ENCODE peak calls at places on chromosomes 3 and 15, in five cellular contexts. M, E, T, P and Y are unnamed samples.

GRCh38 chr15:29601811-29602210 is 220.5 kb downstream of the TJP1 start:
- DNase-seq in M (no peak), E (no peak), T (no peak), P (no peak), Y (no peak)

GRCh38 chr15:77840962-77841361 is 208.2 kb upstream of the LINGO1 start:
- DNase-seq in M (no peak), E (no peak), T (no peak), P (no peak), Y (no peak)

GRCh38 chr15:92707880-92708551 is 52.4 kb upstream of the FAM174B start:
- DNase-seq in M (no peak), E (no peak), T (no peak), P (no peak), Y (no peak)

GRCh38 chr3:179956416-179956830 is 80.3 kb downstream of the PEX5L start:
- DNase-seq in M (no peak), E (no peak), T (peak; percentile 96), P (no peak), Y (no peak)

GRCh38 chr3:184262166-184262926 is 993 bp upstream of the CAMK2N2 start:
- DNase-seq in M (no peak), E (peak; percentile 72), T (no peak), P (no peak), Y (peak; percentile 46)

GRCh38 chr3:141000027-141000663 is 51.0 kb upstream of the SPSB4 start:
- DNase-seq in M (peak; percentile 54), E (peak; percentile 60), T (peak; percentile 7), P (peak; percentile 43), Y (peak; percentile 61)

GRCh38 chr3:176650478-176650877 is 546.8 kb downstream of the TBL1XR1 start:
- DNase-seq in M (no peak), E (no peak), T (no peak), P (no peak), Y (peak; percentile 32)

GRCh38 chr3:195195321-195196209 is 75.4 kb downstream of the XXYLT1 start:
- DNase-seq in M (no peak), E (no peak), T (no peak), P (no peak), Y (no peak)

GRCh38 chr3:880371-880770 is 212.5 kb upstream of the CNTN6 start:
- DNase-seq in M (no peak), E (no peak), T (no peak), P (no peak), Y (no peak)

GRCh38 chr3:47578691-47579632 is at the start of gene CSPG5:
- DNase-seq in M (no peak), E (peak; percentile 85), T (no peak), P (no peak), Y (peak; percentile 39)
- TF ChIP-seq JUND in M (no peak), E (no peak), T (no peak), P (no peak), Y (no peak)

DNA sequence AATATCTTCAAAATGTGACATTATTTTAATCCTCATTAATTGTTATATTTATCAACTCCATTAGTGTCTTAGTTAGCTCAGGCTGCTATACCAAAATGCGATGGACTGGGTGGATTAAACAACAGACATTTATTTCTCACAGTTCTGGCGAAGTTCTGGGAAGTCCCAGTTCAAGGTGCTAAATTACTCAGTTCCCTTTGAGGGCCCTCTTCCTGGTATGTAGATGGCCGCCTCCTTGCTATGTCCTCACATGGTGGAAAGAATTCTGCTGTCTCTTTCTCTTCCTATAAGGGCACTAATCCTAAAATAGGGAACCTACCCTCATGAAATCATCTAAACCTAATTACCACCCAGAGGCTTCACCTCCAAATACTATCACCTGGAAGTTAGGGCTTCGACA is 38.8 kb upstream of the DUT start:
- DNase-seq in M (no peak), E (no peak), T (no peak), P (no peak), Y (no peak)
- TF ChIP-seq JUND in M (no peak), E (no peak), T (no peak), P (no peak), Y (no peak)

DNA sequence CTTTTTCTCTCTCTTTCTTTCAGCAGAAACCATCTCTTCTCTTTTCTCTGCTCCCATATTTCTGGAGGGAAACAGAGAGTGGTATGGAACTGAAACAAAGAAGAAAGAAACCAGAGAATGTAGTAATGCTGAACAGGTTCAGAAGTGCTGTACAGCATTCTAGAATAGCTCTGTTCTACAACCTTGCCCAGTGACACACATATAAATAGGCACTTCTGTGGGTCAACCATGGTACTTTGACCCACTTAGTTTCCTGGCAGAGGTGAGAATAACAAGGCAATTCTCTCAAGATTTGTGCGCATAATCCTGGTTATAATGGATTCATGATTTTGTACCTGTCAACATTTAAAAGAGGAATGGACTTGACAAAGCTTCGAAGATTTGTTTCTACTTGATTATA is 12.3 kb downstream of the CFAP91 start:
- DNase-seq in M (no peak), E (no peak), T (no peak), P (no peak), Y (no peak)
- TF ChIP-seq JUND in M (no peak), E (no peak), T (no peak), P (no peak), Y (no peak)

DNA sequence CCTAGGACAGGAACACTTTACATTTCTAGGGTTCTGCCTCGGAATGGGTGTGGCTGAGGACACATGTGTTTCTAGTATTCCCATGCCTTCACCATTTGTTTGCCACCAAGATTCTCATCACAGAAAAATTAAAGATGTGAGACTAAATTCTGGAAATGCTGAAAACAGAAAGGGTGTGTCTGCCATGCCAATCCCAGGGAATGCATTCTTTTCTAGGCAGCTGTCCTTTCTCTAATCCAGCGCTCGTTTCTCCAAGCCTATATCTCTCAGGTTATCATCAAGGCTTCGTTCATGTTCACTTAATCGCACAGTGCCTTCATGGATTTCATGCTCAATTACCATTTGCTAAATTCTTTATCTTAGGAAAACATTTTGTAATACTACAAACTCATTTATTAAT is 1208.4 kb downstream of the OTOL1 start:
- DNase-seq in M (no peak), E (no peak), T (no peak), P (no peak), Y (no peak)
- TF ChIP-seq JUND in M (no peak), E (no peak), T (no peak), P (no peak), Y (no peak)

DNA sequence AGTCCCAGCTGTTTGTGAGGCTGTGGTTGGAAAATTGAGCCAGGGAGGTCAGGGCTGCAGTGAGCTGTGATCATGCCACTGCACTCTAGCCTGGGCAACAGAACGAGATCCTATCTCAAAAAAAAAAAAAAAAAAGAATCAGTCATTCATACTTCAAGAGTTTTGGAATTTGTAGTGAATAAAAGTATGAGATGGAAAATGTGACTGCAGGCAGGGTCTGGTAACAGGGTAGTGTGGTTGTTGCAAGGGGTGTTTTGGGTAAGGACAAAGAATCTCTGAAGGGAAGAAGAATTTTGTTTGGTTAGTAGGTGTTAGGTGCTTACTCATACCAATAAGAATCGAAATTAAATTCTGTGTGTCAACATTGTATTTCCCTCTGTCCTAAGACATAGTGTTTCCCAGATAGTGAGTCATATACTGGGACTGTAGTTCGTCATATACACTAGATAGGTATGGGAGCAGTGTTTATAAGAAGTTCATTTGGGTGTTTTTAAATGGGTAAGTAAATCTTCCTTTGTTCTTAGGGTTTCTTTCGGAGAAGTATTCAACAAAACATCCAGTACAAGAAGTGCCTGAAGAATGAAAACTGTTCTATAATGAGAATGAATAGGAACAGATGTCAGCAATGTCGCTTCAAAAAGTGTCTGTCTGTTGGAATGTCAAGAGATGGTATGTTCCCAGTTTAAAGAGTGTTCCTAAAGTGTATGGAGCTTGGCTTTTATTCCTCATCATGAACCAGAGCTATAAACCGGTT is 14.2 kb downstream of the NR1D2 start:
- DNase-seq in M (peak; percentile 63), E (no peak), T (no peak), P (peak; percentile 18), Y (peak; percentile 28)
- TF ChIP-seq JUND in M (peak; percentile 67), E (peak; percentile 27), T (no peak), P (no peak), Y (peak; percentile 27)